ENCODE peak calls at places on chromosome 5, in seven cellular contexts. B is sigmoid colon, O is upper lobe of right lung, M is ascending aorta, Z is tibial artery, E is uterus, K is HepG2. X is an unnamed sample.

GRCh38 chr5:111478266-111478665 is 34.1 kb downstream of the STARD4 start:
- DNase-seq in B (no peak), O (no peak), M (no peak), Z (no peak), E (no peak), K (no peak), X (no peak)

GRCh38 chr5:74624501-74624900 is 16.0 kb downstream of the ENC1 start:
- DNase-seq in B (no peak), O (no peak), M (no peak), Z (no peak), E (no peak), K (no peak), X (peak)

GRCh38 chr5:176501333-176501732 is 35.9 kb downstream of the RNF44 start:
- DNase-seq in B (no peak), O (no peak), M (no peak), Z (no peak), E (no peak), K (no peak), X (peak)

GRCh38 chr5:74304536-74304935 is 336.0 kb downstream of the ENC1 start:
- DNase-seq in B (no peak), O (no peak), M (no peak), Z (no peak), E (no peak), K (no peak), X (no peak)

GRCh38 chr5:7869474-7870136 is 657 bp downstream of the MTRR start:
- DNase-seq in B (no peak), O (peak), M (no peak), Z (no peak), E (no peak), K (no peak), X (peak)

GRCh38 chr5:79070002-79070567 is 518 bp downstream of the BHMT2 start:
- DNase-seq in B (peak), O (no peak), M (no peak), Z (peak), E (peak), K (peak), X (no peak)

GRCh38 chr5:176564002-176564401 is 14.9 kb downstream of the CDHR2 start:
- DNase-seq in B (no peak), O (no peak), M (no peak), Z (no peak), E (no peak), K (no peak), X (no peak)

GRCh38 chr5:172713809-172714490 is 57.0 kb downstream of the DUSP1 start:
- DNase-seq in B (peak), O (no peak), M (no peak), Z (no peak), E (peak), K (no peak), X (no peak)

GRCh38 chr5:146238973-146239372 is 35.6 kb downstream of the RBM27 start:
- DNase-seq in B (no peak), O (no peak), M (no peak), Z (no peak), E (no peak), K (no peak), X (no peak)

GRCh38 chr5:109453251-109453650 is 43.5 kb upstream of the PJA2 start:
- DNase-seq in B (no peak), O (no peak), M (no peak), Z (no peak), E (no peak), K (no peak), X (no peak)

GRCh38 chr5:95761771-95762680 is 30.9 kb downstream of the RHOBTB3 start:
- DNase-seq in B (no peak), O (no peak), M (no peak), Z (no peak), E (no peak), K (no peak), X (no peak)

GRCh38 chr5:159198063-159199036 is 11.0 kb downstream of the RNF145 start:
- DNase-seq in B (no peak), O (no peak), M (no peak), Z (no peak), E (no peak), K (no peak), X (no peak)

GRCh38 chr5:73253047-73253660 is 80.2 kb downstream of the TMEM174 start:
- DNase-seq in B (no peak), O (no peak), M (no peak), Z (no peak), E (no peak), K (no peak), X (no peak)

GRCh38 chr5:129067745-129068144 is 26.8 kb upstream of the ISOC1 start:
- DNase-seq in B (no peak), O (no peak), M (no peak), Z (no peak), E (no peak), K (no peak), X (no peak)

GRCh38 chr5:172594867-172595466 is 46.1 kb upstream of the NEURL1B start:
- DNase-seq in B (no peak), O (no peak), M (no peak), Z (no peak), E (no peak), K (no peak), X (peak)

GRCh38 chr5:90184764-90185163 is 224.8 kb downstream of the CETN3 start:
- DNase-seq in B (no peak), O (no peak), M (no peak), Z (no peak), E (no peak), K (no peak), X (no peak)

GRCh38 chr5:85049020-85049419 is 664.3 kb upstream of the EDIL3 start:
- DNase-seq in B (no peak), O (no peak), M (no peak), Z (no peak), E (no peak), K (peak), X (no peak)

GRCh38 chr5:159933531-159934485 is 17.5 kb downstream of the ADRA1B start:
- DNase-seq in B (no peak), O (no peak), M (no peak), Z (no peak), E (no peak), K (no peak), X (no peak)

GRCh38 chr5:145101246-145101645 is 733.9 kb downstream of the PRELID2 start:
- DNase-seq in B (no peak), O (no peak), M (no peak), Z (no peak), E (no peak), K (peak), X (no peak)

GRCh38 chr5:154058055-154059038 is 19.6 kb downstream of the MFAP3 start:
- DNase-seq in B (no peak), O (no peak), M (no peak), Z (no peak), E (no peak), K (no peak), X (peak)

GRCh38 chr5:148465381-148466290 is 81.9 kb downstream of the FBXO38 start:
- DNase-seq in B (no peak), O (no peak), M (no peak), Z (no peak), E (no peak), K (no peak), X (no peak)

GRCh38 chr5:148474025-148474511 is 90.3 kb downstream of the FBXO38 start:
- DNase-seq in B (peak), O (no peak), M (peak), Z (peak), E (peak), K (no peak), X (peak)

GRCh38 chr5:148471379-148471778 is 87.6 kb downstream of the FBXO38 start:
- DNase-seq in B (no peak), O (no peak), M (no peak), Z (no peak), E (no peak), K (no peak), X (no peak)

GRCh38 chr5:148467958-148468357 is 84.2 kb downstream of the FBXO38 start:
- DNase-seq in B (no peak), O (no peak), M (no peak), Z (no peak), E (no peak), K (no peak), X (no peak)

DNA sequence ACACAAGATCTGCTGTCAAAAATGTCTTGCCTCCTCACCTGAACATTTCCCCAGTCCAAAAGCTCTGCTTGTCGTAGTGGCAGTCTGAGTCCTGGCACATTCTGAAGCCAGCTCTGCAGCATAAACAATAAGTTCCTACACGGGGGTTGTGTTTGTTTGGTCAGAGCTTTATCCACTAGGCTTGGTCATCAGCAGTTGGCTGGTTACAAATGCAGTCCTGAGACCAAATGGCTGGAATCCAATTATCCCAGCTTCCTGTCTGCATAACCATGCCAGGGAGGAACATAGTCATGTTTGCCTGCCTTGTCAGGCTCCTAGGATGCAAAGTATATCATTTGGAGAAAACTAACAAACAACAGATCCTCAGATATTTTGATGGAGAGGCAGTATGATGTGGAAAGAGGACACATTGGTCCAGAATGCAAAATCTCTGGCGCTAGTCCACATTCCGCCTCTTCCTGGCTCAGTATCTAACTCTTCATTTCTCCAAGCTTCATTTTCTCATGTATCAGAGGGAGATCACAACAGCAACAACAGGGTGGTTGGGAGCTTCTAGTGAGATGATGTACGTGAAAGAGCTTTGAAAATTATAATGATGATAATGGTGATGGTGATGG is 85.8 kb downstream of the FBXO38 start:
- DNase-seq in B (peak), O (no peak), M (peak), Z (peak), E (no peak), K (no peak), X (no peak)
- H3K27ac ChIP-seq in B (peak), O (peak), M (peak), Z (peak), E (no peak), K (no peak), X (no peak)

GRCh38 chr5:43313035-43313853 is at the start of gene HMGCS1:
- DNase-seq in B (peak), O (peak), M (peak), Z (peak), E (peak), K (peak), X (peak)
- TF ChIP-seq CTCF in B (no peak), O (no peak), M (no peak), Z (peak), E (no peak), K (peak), X (no peak)

GRCh38 chr5:61441742-61442141 is 109.7 kb downstream of the ZSWIM6 start:
- DNase-seq in B (no peak), O (no peak), M (no peak), Z (no peak), E (no peak), K (no peak), X (no peak)
- H3K27ac ChIP-seq in B (no peak), O (no peak), M (no peak), Z (no peak), E (no peak), K (no peak), X (no peak)

GRCh38 chr5:179294891-179295777 is 50.1 kb downstream of the ADAMTS2 start:
- DNase-seq in B (peak), O (peak), M (peak), Z (peak), E (peak), K (no peak), X (no peak)
- TF ChIP-seq CTCF in B (peak), O (no peak), M (no peak), Z (peak), E (no peak), K (no peak), X (no peak)

GRCh38 chr5:142984016-142984415 is 213.8 kb downstream of the ARHGAP26 start:
- DNase-seq in B (no peak), O (no peak), M (no peak), Z (no peak), E (no peak), K (no peak), X (no peak)

GRCh38 chr5:142982821-142983200 is 212.6 kb downstream of the ARHGAP26 start:
- DNase-seq in B (no peak), O (no peak), M (no peak), Z (no peak), E (no peak), K (no peak), X (no peak)

GRCh38 chr5:142981886-142982820 is 212.0 kb downstream of the ARHGAP26 start:
- DNase-seq in B (peak), O (peak), M (no peak), Z (peak), E (peak), K (peak), X (peak)

GRCh38 chr5:142981475-142981874 is 211.3 kb downstream of the ARHGAP26 start:
- DNase-seq in B (no peak), O (no peak), M (no peak), Z (no peak), E (no peak), K (no peak), X (no peak)

DNA sequence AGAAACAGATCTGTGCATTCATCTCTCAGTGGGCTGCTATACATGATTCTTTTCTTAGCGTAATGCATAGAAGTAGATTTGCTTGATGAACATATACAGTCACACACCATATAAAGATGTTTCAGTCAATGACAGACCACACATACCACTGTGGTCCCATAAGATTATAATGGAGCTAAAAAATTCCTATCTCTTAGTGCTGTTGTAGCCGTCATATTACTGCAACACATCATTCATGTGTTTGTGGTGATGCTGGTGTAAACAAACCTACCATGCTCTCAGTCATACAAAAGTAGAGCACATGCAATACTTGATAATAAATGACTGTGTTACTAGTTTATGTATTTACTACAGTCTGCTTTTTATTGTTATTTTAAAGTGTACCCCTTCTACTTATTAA is 214.3 kb downstream of the ARHGAP26 start:
- DNase-seq in B (no peak), O (no peak), M (no peak), Z (no peak), E (no peak), K (no peak), X (no peak)
- H3K27ac ChIP-seq in B (no peak), O (no peak), M (no peak), Z (no peak), E (no peak), K (no peak), X (no peak)

X was measured in RWPE1.